ENCODE peak calls at places on chromosomes 12 and 14, in nine cellular contexts. P is fibroblast of the aortic adventitia, Z is astrocyte, W is tibial nerve, J is heart left ventricle, C is transverse colon, F is fibroblast of mammary gland, B is cardiac muscle cell, K is choroid plexus epithelial cell. Y is an unnamed sample.
A peak's percentile ranks its signal among the peaks of the same experiment; 100 is the strongest.

GRCh38 chr12:25501565-25501964 is 51.5 kb downstream of the LMNTD1 start:
- DNase-seq in C (no peak), P (no peak), W (no peak), J (no peak), F (peak; percentile 27), K (peak; percentile 49), Z (peak; percentile 32), B (no peak), Y (peak; percentile 12)

GRCh38 chr12:23084236-23084995 is 459.4 kb downstream of the ETNK1 start:
- DNase-seq in W (no peak), B (peak; percentile 83), C (no peak), K (peak; percentile 76), J (no peak), Z (peak; percentile 99), P (peak; percentile 98), F (peak; percentile 99), Y (peak; percentile 69)

GRCh38 chr12:10101648-10102220 is 2.9 kb upstream of the CLEC1A start:
- DNase-seq in F (no peak), K (no peak), J (no peak), P (no peak), W (no peak), C (no peak), B (no peak), Z (no peak), Y (no peak)

GRCh38 chr12:42145197-42145549 is 499 bp upstream of the GXYLT1 start:
- DNase-seq in Z (no peak), K (no peak), P (no peak), B (no peak), W (no peak), C (no peak), J (no peak), F (no peak), Y (no peak)

GRCh38 chr12:91515944-91516739 is 333.5 kb upstream of the DCN start:
- DNase-seq in W (no peak), Z (no peak), J (no peak), P (no peak), F (no peak), K (no peak), C (no peak), B (no peak), Y (no peak)

GRCh38 chr14:64724578-64724930 is 20.3 kb downstream of the PLEKHG3 start:
- DNase-seq in Z (no peak), K (no peak), P (no peak), C (no peak), J (peak; percentile 22), B (no peak), F (no peak), W (no peak), Y (no peak)

GRCh38 chr14:75063013-75063412 is 811 bp downstream of the ACYP1 start:
- DNase-seq in Z (no peak), K (no peak), B (no peak), P (no peak), J (no peak), C (no peak), F (no peak), W (no peak), Y (no peak)

GRCh38 chr12:68831272-68831671 is 23.3 kb downstream of the MDM2 start:
- DNase-seq in K (no peak), J (no peak), F (no peak), C (no peak), Z (no peak), P (no peak), B (no peak), W (no peak), Y (no peak)

GRCh38 chr12:113697646-113698504 is 226.2 kb upstream of the LHX5 start:
- DNase-seq in F (no peak), K (no peak), P (peak; percentile 11), J (no peak), B (no peak), W (no peak), Z (no peak), C (no peak), Y (no peak)

GRCh38 chr12:10358131-10358530 is 31.7 kb downstream of the KLRK1 start:
- DNase-seq in P (no peak), C (no peak), F (no peak), Z (no peak), J (no peak), K (no peak), W (no peak), B (no peak), Y (no peak)

GRCh38 chr12:82596484-82596883 is 90.2 kb upstream of the TMTC2 start:
- DNase-seq in F (no peak), C (no peak), Z (no peak), K (no peak), J (no peak), B (no peak), P (no peak), W (no peak), Y (no peak)

GRCh38 chr12:66829660-66830325 is 150.9 kb upstream of the GRIP1 start:
- DNase-seq in B (no peak), Z (no peak), K (no peak), J (no peak), F (no peak), W (no peak), P (no peak), C (no peak), Y (no peak)

GRCh38 chr14:35435177-35435576 is 30.6 kb upstream of the NFKBIA start:
- DNase-seq in P (peak; percentile 11), J (no peak), Z (no peak), F (peak; percentile 60), K (peak; percentile 20), W (no peak), B (no peak), C (no peak), Y (no peak)

GRCh38 chr14:35441160-35441559 is 36.6 kb upstream of the NFKBIA start:
- DNase-seq in W (no peak), C (no peak), J (no peak), K (no peak), P (no peak), B (no peak), Z (no peak), F (no peak), Y (no peak)

GRCh38 chr14:35444104-35444503 is 39.6 kb upstream of the NFKBIA start:
- DNase-seq in C (no peak), K (no peak), Z (no peak), J (no peak), W (no peak), P (no peak), B (no peak), F (no peak), Y (no peak)

DNA sequence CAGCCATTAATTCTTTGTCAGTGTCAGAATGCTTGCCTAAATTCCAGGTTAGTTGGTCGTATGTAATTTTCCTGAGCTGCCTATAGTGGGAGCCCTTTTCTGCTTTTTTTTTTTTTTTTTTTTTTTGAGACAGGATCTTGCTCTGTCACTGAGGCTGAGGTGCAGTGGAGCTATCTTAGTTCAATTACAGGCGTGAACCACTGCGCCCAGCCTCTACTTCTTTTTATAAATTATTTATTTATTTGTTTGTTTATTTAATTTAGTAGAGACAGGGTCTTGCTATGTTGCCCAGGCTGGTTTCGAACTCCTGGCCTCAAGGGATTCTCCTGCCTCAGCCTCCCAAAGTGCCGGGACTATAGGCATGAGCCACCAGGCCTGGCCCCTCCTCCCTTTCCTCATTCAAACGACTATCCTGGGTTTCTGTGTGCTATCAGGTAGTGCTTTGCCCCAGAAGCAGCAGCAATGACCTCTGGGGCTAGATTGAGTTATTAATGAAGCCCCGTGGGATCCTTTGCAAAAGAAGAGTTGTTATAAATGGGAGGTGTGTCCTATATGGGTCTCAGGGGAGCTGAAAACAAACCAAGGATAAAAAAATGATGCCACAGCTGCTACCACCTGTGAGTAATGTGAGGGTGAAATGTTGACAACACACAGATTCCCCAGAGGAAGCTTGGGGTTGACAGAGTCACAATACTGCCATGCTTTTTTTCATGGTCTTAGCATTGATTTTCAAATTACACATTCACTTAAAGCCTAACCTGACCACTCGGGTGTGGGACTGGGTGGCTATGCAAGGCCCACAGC is 34.6 kb upstream of the NFKBIA start:
- DNase-seq in C (no peak), K (peak; percentile 34), W (no peak), P (peak; percentile 8), B (peak; percentile 12), J (no peak), Z (no peak), F (peak; percentile 17), Y (peak; percentile 14)
- TF ChIP-seq CTCF in C (peak; percentile 45), K (peak; percentile 65), W (no peak), P (peak; percentile 55), B (peak; percentile 54), J (peak; percentile 19), Z (peak; percentile 61), F (peak; percentile 62), Y (peak; percentile 64)

GRCh38 chr12:6778212-6778570 is 5.9 kb downstream of the LAG3 start:
- DNase-seq in B (peak; percentile 59), P (peak; percentile 39), K (peak; percentile 62), F (peak; percentile 26), C (peak; percentile 30), W (no peak), J (no peak), Z (no peak), Y (no peak)
- H3K4me3 ChIP-seq in B (peak overlapping the region; percentile 32), P (peak overlapping the region; percentile 58), K (peak overlapping the region; percentile 53), F (peak overlapping the region; percentile 37), C (peak overlapping the region; percentile 12), W (peak overlapping the region; percentile 45), J (peak overlapping the region; percentile 54), Z (peak overlapping the region; percentile 45), Y (peak overlapping the region; percentile 45)

GRCh38 chr12:100075598-100075997 is 67.1 kb downstream of the BLTP3B start:
- DNase-seq in F (no peak), K (no peak), Z (no peak), P (no peak), W (no peak), C (no peak), J (no peak), B (no peak), Y (no peak)

GRCh38 chr12:100083308-100083707 is 59.4 kb downstream of the BLTP3B start:
- DNase-seq in Z (no peak), B (no peak), P (no peak), F (no peak), K (no peak), W (no peak), C (no peak), J (no peak), Y (no peak)

GRCh38 chr12:100077367-100077766 is 65.3 kb downstream of the BLTP3B start:
- DNase-seq in J (no peak), B (peak; percentile 22), W (no peak), P (peak; percentile 11), K (peak; percentile 34), Z (no peak), C (no peak), F (peak; percentile 35), Y (peak; percentile 25)
- TF ChIP-seq CTCF in J (no peak), B (no peak), W (no peak), P (peak; percentile 9), K (peak; percentile 49), Z (peak; percentile 7), C (no peak), F (peak; percentile 27), Y (peak; percentile 28)

DNA sequence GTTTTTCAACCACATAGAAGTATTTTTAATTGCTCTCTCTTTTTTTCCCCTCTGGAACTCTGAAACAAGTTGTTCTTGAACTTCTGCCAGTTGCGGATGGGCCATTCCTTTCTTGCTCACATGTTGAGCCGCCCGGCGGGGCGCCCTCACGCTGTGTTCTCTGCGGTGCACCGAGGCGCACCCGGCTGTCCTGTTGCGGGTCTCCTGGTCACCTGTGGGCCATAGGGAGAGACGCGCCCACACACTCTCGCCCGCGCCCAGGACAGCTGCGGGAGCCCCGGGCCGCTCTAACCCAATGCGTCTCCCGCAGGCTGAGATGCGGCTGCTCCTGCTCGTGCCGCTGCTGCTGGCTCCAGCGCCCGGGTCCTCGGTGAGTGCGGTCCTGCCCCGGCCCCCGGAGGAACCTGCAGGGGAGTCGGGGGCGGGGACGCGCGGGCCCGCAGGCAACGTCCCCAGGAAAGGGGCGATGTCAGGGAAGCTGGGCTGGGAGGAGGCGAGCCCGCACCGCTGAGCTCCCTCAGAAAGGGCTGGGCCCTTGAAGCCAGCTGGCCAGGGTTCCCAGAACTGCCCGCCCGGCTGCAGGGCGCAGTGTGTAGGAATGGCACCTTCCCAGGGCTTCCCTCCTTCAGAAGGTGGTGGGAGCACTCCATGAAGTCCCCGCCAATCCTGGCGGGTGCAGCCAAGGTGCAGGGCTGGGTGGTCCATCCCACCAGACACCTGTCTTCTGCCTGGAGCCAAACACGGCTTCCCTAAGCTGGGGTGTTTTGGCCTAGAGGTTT is 2.3 kb downstream of the PAPLN start:
- DNase-seq in J (no peak), C (peak; percentile 41), B (peak; percentile 72), P (peak; percentile 63), Z (peak; percentile 52), K (peak; percentile 92), W (peak; percentile 51), F (peak; percentile 68), Y (peak; percentile 62)
- H3K4me3 ChIP-seq in J (peak overlapping the region; percentile 44), C (peak overlapping the region; percentile 15), B (peak overlapping the region; percentile 7), P (peak overlapping the region; percentile 40), Z (peak overlapping the region; percentile 37), K (peak overlapping the region; percentile 83), W (peak overlapping the region; percentile 73), F (peak overlapping the region; percentile 27), Y (peak overlapping the region; percentile 61)

Y was measured in fibroblast of pulmonary artery.